ENCODE peak calls at places on chromosome 16, in eight cellular contexts. O is amygdala; E is WTC11; Z is activated effector memory CD4-positive, alpha-beta T cell treated with Interleukin-2 at 50 U/mL for 16 hours; Y is ovary; Q is spleen; C is CD8-positive, alpha-beta T cell; D is A549. G is an unnamed sample.

GRCh38 chr16:77579283-77579985 is 142.9 kb upstream of the NUDT7 start:
- DNase-seq in O (no peak), E (no peak), Z (no peak), Y (no peak), Q (no peak), C (no peak), D (no peak), G (no peak)

GRCh38 chr16:10988164-10988803 is 43.9 kb downstream of the CLEC16A start:
- DNase-seq in O (no peak), E (peak; percentile 54), Z (peak; percentile 23), Y (no peak), Q (no peak), C (no peak), D (peak; percentile 28), G (no peak)

GRCh38 chr16:86027366-86028126 is 128.6 kb downstream of the IRF8 start:
- DNase-seq in O (no peak), E (no peak), Z (no peak), Y (no peak), Q (no peak), C (no peak), D (no peak), G (no peak)

GRCh38 chr16:24010440-24011089 is 174.8 kb downstream of the PRKCB start:
- DNase-seq in O (peak; percentile 62), E (peak; percentile 81), Z (peak; percentile 63), Y (peak; percentile 74), Q (peak; percentile 93), C (peak; percentile 88), D (peak; percentile 48), G (peak; percentile 92)

GRCh38 chr16:23673971-23674614 is 4.6 kb upstream of the PLK1 start:
- DNase-seq in O (no peak), E (no peak), Z (no peak), Y (no peak), Q (no peak), C (no peak), D (no peak), G (no peak)

GRCh38 chr16:86362155-86362849 is 148.0 kb upstream of the FOXF1 start:
- DNase-seq in O (no peak), E (no peak), Z (no peak), Y (no peak), Q (no peak), C (no peak), D (no peak), G (no peak)

GRCh38 chr16:3578121-3578520 is 918 bp upstream of the NLRC3 start:
- DNase-seq in O (no peak), E (no peak), Z (peak; percentile 41), Y (no peak), Q (peak; percentile 84), C (peak; percentile 71), D (no peak), G (no peak)

GRCh38 chr16:59878479-59878878 is 1144.4 kb upstream of the GOT2 start:
- DNase-seq in O (peak; percentile 1), E (no peak), Z (no peak), Y (no peak), Q (no peak), C (no peak), D (peak; percentile 70), G (no peak)

GRCh38 chr16:66409156-66409555 is 17.9 kb upstream of the BEAN1 start:
- DNase-seq in O (no peak), E (no peak), Z (no peak), Y (no peak), Q (no peak), C (no peak), D (no peak), G (no peak)

GRCh38 chr16:81446318-81447275 is 2.0 kb downstream of the CMIP start:
- DNase-seq in O (peak; percentile 16), E (no peak), Z (no peak), Y (no peak), Q (no peak), C (no peak), D (peak; percentile 79), G (peak; percentile 80)

GRCh38 chr16:17572145-17572544 is 101.4 kb upstream of the XYLT1 start:
- DNase-seq in O (no peak), E (no peak), Z (no peak), Y (no peak), Q (no peak), C (no peak), D (no peak), G (no peak)

GRCh38 chr16:17555176-17555575 is 84.4 kb upstream of the XYLT1 start:
- DNase-seq in O (no peak), E (no peak), Z (no peak), Y (no peak), Q (no peak), C (no peak), D (no peak), G (no peak)

GRCh38 chr16:81548901-81549546 is 104.4 kb downstream of the CMIP start:
- DNase-seq in O (no peak), E (no peak), Z (no peak), Y (no peak), Q (peak; percentile 40), C (no peak), D (peak; percentile 55), G (no peak)

GRCh38 chr16:87369796-87370719 is 13.5 kb downstream of the FBXO31 start:
- DNase-seq in O (no peak), E (no peak), Z (no peak), Y (no peak), Q (peak; percentile 67), C (no peak), D (no peak), G (peak; percentile 71)

GRCh38 chr16:89322381-89323119 is 105.0 kb downstream of the ZNF778 start:
- DNase-seq in O (no peak), E (peak; percentile 60), Z (no peak), Y (peak; percentile 71), Q (peak; percentile 76), C (no peak), D (peak; percentile 70), G (no peak)

GRCh38 chr16:58421529-58421928 is 29.3 kb downstream of the GINS3 start:
- DNase-seq in O (no peak), E (no peak), Z (no peak), Y (no peak), Q (no peak), C (no peak), D (no peak), G (peak; percentile 74)

GRCh38 chr16:7397901-7398300 is 65.3 kb downstream of the RBFOX1 start:
- DNase-seq in O (no peak), E (no peak), Z (no peak), Y (no peak), Q (no peak), C (no peak), D (no peak), G (no peak)

GRCh38 chr16:58451945-58452401 is 48.0 kb upstream of the NDRG4 start:
- DNase-seq in O (no peak), E (no peak), Z (no peak), Y (no peak), Q (no peak), C (no peak), D (peak; percentile 32), G (no peak)

GRCh38 chr16:68704232-68704867 is 32.7 kb upstream of the CDH1 start:
- DNase-seq in O (peak; percentile 71), E (peak; percentile 93), Z (peak; percentile 24), Y (peak; percentile 68), Q (peak; percentile 83), C (peak; percentile 68), D (peak; percentile 82), G (peak; percentile 84)

GRCh38 chr16:23384878-23385277 is 68.1 kb downstream of the COG7 start:
- DNase-seq in O (no peak), E (no peak), Z (no peak), Y (no peak), Q (no peak), C (no peak), D (no peak), G (peak; percentile 28)

GRCh38 chr16:74321356-74321755 is 24.7 kb downstream of the PSMD7 start:
- DNase-seq in O (no peak), E (no peak), Z (no peak), Y (no peak), Q (no peak), C (no peak), D (no peak), G (no peak)

G was measured in posterior vena cava.